ENCODE peak calls at places on chromosomes 12 and 14, in nine cellular contexts. V is endothelial cell of umbilical vein, R is endodermal cell, F is PC-3, C is HCT116, Z is neural progenitor cell, B is fibroblast of lung, W is astrocyte, M is IMR-90. E is an unnamed sample. For H3K9me3, the result is how much of the 10 kb centered on the place peaks cover.

GRCh38 chr12:56087220-56087619 is 7.3 kb downstream of the ERBB3 start:
- DNase-seq in V (no peak), R (no peak), F (peak), C (no peak), Z (no peak), B (no peak), W (no peak), M (no peak), E (peak)

GRCh38 chr12:108360487-108360886 is 21.4 kb upstream of the CMKLR1 start:
- DNase-seq in V (peak), R (peak), F (no peak), C (no peak), Z (no peak), B (peak), W (peak), M (no peak), E (no peak)

GRCh38 chr12:46386877-46387629 is 14.5 kb upstream of the SLC38A2 start:
- DNase-seq in V (no peak), R (peak), F (peak), C (no peak), Z (peak), B (peak), W (peak), M (peak), E (peak)

GRCh38 chr12:49947593-49948226 is 2.8 kb upstream of the AQP2 start:
- DNase-seq in V (no peak), R (peak), F (no peak), C (no peak), Z (no peak), B (no peak), W (no peak), M (no peak), E (peak)

GRCh38 chr14:68612049-68612448 is 180.8 kb downstream of the ZFP36L1 start:
- DNase-seq in V (no peak), R (no peak), F (no peak), C (no peak), Z (no peak), B (no peak), W (no peak), M (peak), E (no peak)

GRCh38 chr12:103560604-103561101 is 26.4 kb upstream of the STAB2 start:
- DNase-seq in V (peak), R (no peak), F (peak), C (peak), Z (no peak), B (peak), W (peak), M (peak), E (no peak)

GRCh38 chr12:19482551-19483109 is 43.3 kb downstream of the AEBP2 start:
- DNase-seq in V (no peak), R (peak), F (no peak), C (no peak), Z (peak), B (no peak), W (no peak), M (no peak), E (no peak)

GRCh38 chr12:22865822-22866221 is 240.9 kb downstream of the ETNK1 start:
- DNase-seq in V (no peak), R (no peak), F (no peak), C (no peak), Z (no peak), B (no peak), W (no peak), M (no peak), E (no peak)

GRCh38 chr14:91575469-91576208 is 65.5 kb upstream of the PPP4R3A start:
- DNase-seq in V (no peak), R (no peak), F (no peak), C (no peak), Z (peak), B (no peak), W (no peak), M (no peak), E (no peak)

GRCh38 chr14:50521912-50522341 is 10.4 kb downstream of the MAP4K5 start:
- DNase-seq in V (peak), R (no peak), F (peak), C (no peak), Z (no peak), B (peak), W (peak), M (peak), E (no peak)

GRCh38 chr14:105636935-105637334 is 110.6 kb downstream of the TMEM121 start:
- DNase-seq in V (no peak), R (no peak), F (no peak), C (no peak), Z (no peak), B (no peak), W (no peak), M (no peak), E (no peak)

GRCh38 chr12:65200007-65200665 is 30.8 kb downstream of the LEMD3 start:
- DNase-seq in V (peak), R (no peak), F (no peak), C (no peak), Z (no peak), B (peak), W (peak), M (peak), E (no peak)

GRCh38 chr14:81594012-81594411 is 60.4 kb upstream of the SEL1L start:
- DNase-seq in V (no peak), R (peak), F (no peak), C (no peak), Z (peak), B (no peak), W (no peak), M (no peak), E (no peak)

GRCh38 chr14:99875421-99875820 is 82.2 kb downstream of the EML1 start:
- DNase-seq in V (no peak), R (no peak), F (no peak), C (no peak), Z (no peak), B (no peak), W (no peak), M (no peak), E (no peak)

GRCh38 chr14:46574236-46574970 is 77.2 kb downstream of the RPL10L start:
- DNase-seq in V (peak), R (no peak), F (peak), C (no peak), Z (no peak), B (peak), W (peak), M (no peak), E (no peak)

GRCh38 chr12:109840349-109841073 is 7.3 kb upstream of the TRPV4 start:
- DNase-seq in V (no peak), R (peak), F (peak), C (peak), Z (peak), B (no peak), W (no peak), M (no peak), E (no peak)

GRCh38 chr12:58592817-58593216 is 327.5 kb downstream of the LRIG3 start:
- DNase-seq in V (no peak), R (no peak), F (no peak), C (no peak), Z (no peak), B (peak), W (peak), M (no peak), E (no peak)

GRCh38 chr12:93287152-93287551 is 90.6 kb upstream of the NUDT4 start:
- DNase-seq in V (peak), R (peak), F (no peak), C (no peak), Z (no peak), B (peak), W (peak), M (peak), E (no peak)

GRCh38 chr12:62910549-62911169 is 24.3 kb downstream of the PPM1H start:
- DNase-seq in V (peak), R (peak), F (no peak), C (no peak), Z (no peak), B (no peak), W (no peak), M (no peak), E (no peak)

GRCh38 chr12:21940972-21941521 is at the start of gene ABCC9:
- DNase-seq in V (peak), R (peak), F (no peak), C (no peak), Z (peak), B (peak), W (peak), M (peak), E (peak)

GRCh38 chr12:117034249-117034648 is 65.0 kb downstream of the TESC start:
- DNase-seq in V (no peak), R (peak), F (no peak), C (no peak), Z (no peak), B (no peak), W (no peak), M (no peak), E (peak)

GRCh38 chr12:105931104-105931503 is 207.7 kb downstream of the NUAK1 start:
- DNase-seq in V (no peak), R (no peak), F (no peak), C (no peak), Z (no peak), B (no peak), W (no peak), M (no peak), E (no peak)

GRCh38 chr14:75986439-75986765 is 839 bp downstream of the IFT43 start:
- DNase-seq in V (peak), R (no peak), F (no peak), C (no peak), Z (no peak), B (no peak), W (no peak), M (no peak), E (no peak)

DNA sequence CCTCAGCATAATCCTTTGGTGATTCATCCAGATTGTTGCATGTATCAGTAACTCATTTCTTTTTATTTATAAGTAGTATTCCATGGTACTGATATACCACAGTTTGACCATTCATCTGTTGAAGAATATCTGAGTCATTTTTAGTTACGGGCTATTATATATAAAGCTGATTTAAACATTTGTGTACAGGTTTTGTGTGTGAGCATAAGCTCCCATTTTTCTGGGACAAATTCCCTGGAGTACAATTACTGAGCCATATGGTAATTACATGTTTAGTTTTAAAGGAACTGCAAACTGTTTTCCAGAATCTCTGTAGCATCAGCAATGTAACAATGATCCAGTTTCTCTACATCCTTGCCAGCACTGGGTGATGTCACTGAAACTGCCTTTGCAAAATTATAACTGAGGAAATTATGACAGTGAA is 236.2 kb upstream of the KRR1 start:
- DNase-seq in V (no peak), R (no peak), F (peak), C (no peak), Z (no peak), B (peak), W (peak), M (peak), E (no peak)
- H3K9ac ChIP-seq in V (no peak), R (no peak), F (no peak), C (peak), Z (no peak), B (no peak), W (peak), M (peak), E (no peak)

GRCh38 chr14:80358112-80358511 is 146.8 kb upstream of the DIO2 start:
- DNase-seq in V (no peak), R (no peak), F (no peak), C (no peak), Z (no peak), B (no peak), W (no peak), M (no peak), E (no peak)

GRCh38 chr14:80350707-80351106 is 139.4 kb upstream of the DIO2 start:
- DNase-seq in V (no peak), R (no peak), F (peak), C (no peak), Z (no peak), B (no peak), W (no peak), M (peak), E (no peak)

DNA sequence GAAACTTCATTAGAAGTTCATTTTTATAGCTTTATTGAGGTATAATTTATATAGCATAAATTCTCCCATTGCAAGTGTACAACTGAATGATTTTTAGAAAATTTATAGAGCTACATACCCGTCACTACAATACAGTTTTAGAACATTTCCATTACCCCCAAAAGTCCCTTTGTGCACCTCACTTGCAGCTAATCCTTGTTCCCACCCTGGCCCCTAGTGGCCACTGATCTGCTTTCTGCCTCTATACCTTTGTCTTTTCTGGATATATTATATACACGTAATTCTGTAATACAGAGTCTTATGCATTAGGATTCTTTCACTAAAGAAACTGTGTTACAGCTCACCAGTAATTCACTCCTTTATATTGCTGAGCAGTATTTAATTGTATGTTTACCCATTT is 145.1 kb upstream of the DIO2 start:
- DNase-seq in V (peak), R (peak), F (peak), C (no peak), Z (peak), B (peak), W (peak), M (peak), E (no peak)
- TF ChIP-seq CTCF in V (no peak), R (peak), F (peak), C (peak), Z (peak), B (peak), W (peak), M (peak), E (peak)

GRCh38 chr12:127339065-127339464 is 927.9 kb upstream of the TMEM132C start:
- DNase-seq in V (no peak), R (no peak), F (no peak), C (no peak), Z (no peak), B (no peak), W (no peak), M (no peak), E (no peak)
- H3K9me3 ChIP-seq in V (under half), R (under half), F (under half), C (under half), Z (under half), B (under half), W (under half), M (under half), E (under half)

DNA sequence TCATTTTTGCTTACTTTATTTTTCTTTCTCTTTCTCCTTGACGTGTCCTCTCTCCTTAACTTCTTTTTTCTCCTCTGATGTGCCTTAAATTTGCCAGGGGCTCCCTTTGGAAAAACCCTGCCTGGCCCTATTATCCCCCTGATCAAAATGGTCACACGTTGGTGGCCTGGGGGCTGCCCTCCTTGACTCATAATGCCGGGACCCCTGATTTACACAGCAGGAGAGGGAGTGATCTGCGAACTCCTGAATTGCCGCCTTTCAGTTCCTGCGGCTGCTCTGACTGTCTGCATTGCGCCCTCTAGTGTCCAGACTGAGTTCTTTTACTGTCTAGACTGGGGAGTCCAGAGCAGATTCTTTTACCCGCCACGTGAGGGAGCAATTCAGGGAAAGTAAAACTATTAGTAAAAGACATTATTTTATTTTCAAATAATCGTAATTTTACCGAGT is 44.8 kb upstream of the GZMB start:
- DNase-seq in V (peak), R (peak), F (peak), C (peak), Z (peak), B (peak), W (peak), M (peak), E (no peak)
- H3K9ac ChIP-seq in V (peak), R (no peak), F (no peak), C (no peak), Z (no peak), B (no peak), W (peak), M (no peak), E (no peak)

GRCh38 chr12:118065380-118065779 is 4.4 kb upstream of the WSB2 start:
- DNase-seq in V (no peak), R (no peak), F (no peak), C (no peak), Z (no peak), B (no peak), W (no peak), M (no peak), E (no peak)

GRCh38 chr12:118061011-118061875 is at the start of gene WSB2:
- DNase-seq in V (peak), R (peak), F (peak), C (no peak), Z (peak), B (peak), W (peak), M (peak), E (peak)

GRCh38 chr12:118061876-118062791 is 1.2 kb upstream of the WSB2 start:
- DNase-seq in V (peak), R (peak), F (peak), C (no peak), Z (peak), B (peak), W (peak), M (peak), E (peak)

GRCh38 chr12:118063567-118064391 is 2.8 kb upstream of the WSB2 start:
- DNase-seq in V (peak), R (no peak), F (no peak), C (no peak), Z (no peak), B (no peak), W (no peak), M (peak), E (no peak)

GRCh38 chr12:118064608-118065007 is 3.6 kb upstream of the WSB2 start:
- DNase-seq in V (peak), R (peak), F (no peak), C (no peak), Z (peak), B (no peak), W (no peak), M (no peak), E (no peak)
- TF ChIP-seq CTCF in V (no peak), R (peak), F (peak), C (peak), Z (peak), B (peak), W (peak), M (no peak), E (no peak)

DNA sequence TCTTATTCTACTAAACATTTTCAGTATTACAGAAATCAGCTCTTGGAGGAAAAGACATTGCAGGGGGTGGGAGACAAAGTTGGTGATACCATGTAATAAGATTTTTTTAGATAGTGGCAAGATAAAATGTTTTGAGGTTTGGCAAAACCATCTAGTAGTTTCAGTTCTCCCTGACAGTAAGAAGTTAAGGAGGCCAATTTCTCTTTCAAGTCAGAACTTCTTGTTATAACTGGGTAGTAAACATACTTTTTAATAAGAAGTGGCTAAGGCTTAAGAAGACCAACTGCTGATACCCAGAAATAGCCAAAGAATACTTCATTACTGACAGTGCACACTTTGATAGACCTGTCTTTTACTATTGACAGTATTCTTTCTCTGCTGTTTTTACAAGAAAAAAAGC is 452.3 kb downstream of the DIO2 start:
- DNase-seq in V (no peak), R (no peak), F (no peak), C (no peak), Z (no peak), B (no peak), W (no peak), M (no peak), E (no peak)
- H3K9me3 ChIP-seq in V (under half), R (under half), F (under half), C (under half), Z (under half), B (under half), W (under half), M (under half), E (under half)

GRCh38 chr14:36505193-36505815 is 14.7 kb downstream of the NKX2-1 start:
- DNase-seq in V (no peak), R (peak), F (no peak), C (no peak), Z (peak), B (no peak), W (no peak), M (no peak), E (peak)
- H3K9ac ChIP-seq in V (no peak), R (no peak), F (no peak), C (no peak), Z (no peak), B (no peak), W (no peak), M (no peak), E (no peak)

E was measured in kidney.